ENCODE peak calls at places on chromosome 20, in six cellular contexts. One of them, this sample, is unnamed.

GRCh38 chr20:16485406-16485805 is 87.8 kb downstream of the KIF16B start:
- DNase-seq in mammary epithelial cell: no peak
- DNase-seq in stomach: no peak
- DNase-seq in left lung: no peak
- DNase-seq in HepG2: no peak
- DNase-seq in heart left ventricle: no peak
- DNase-seq in this sample: no peak

GRCh38 chr20:9211016-9211760 is 142.3 kb downstream of the PLCB4 start:
- DNase-seq in mammary epithelial cell: no peak
- DNase-seq in stomach: no peak
- DNase-seq in left lung: no peak
- DNase-seq in HepG2: no peak
- DNase-seq in heart left ventricle: no peak
- DNase-seq in this sample: no peak

GRCh38 chr20:38723069-38723981 is 961 bp upstream of the SLC32A1 start:
- DNase-seq in mammary epithelial cell: peak; percentile 41
- DNase-seq in stomach: no peak
- DNase-seq in left lung: no peak
- DNase-seq in HepG2: no peak
- DNase-seq in heart left ventricle: no peak
- DNase-seq in this sample: peak; percentile 65

GRCh38 chr20:57993738-57994431 is 234.6 kb downstream of the ANKRD60 start:
- DNase-seq in mammary epithelial cell: no peak
- DNase-seq in stomach: no peak
- DNase-seq in left lung: no peak
- DNase-seq in HepG2: no peak
- DNase-seq in heart left ventricle: no peak
- DNase-seq in this sample: no peak

GRCh38 chr20:48284837-48285236 is 499.6 kb upstream of the SULF2 start:
- DNase-seq in mammary epithelial cell: peak; percentile 43
- DNase-seq in stomach: no peak
- DNase-seq in left lung: no peak
- DNase-seq in HepG2: peak; percentile 64
- DNase-seq in heart left ventricle: no peak
- DNase-seq in this sample: no peak

GRCh38 chr20:46990017-46990810 is 95.6 kb downstream of the EYA2 start:
- DNase-seq in mammary epithelial cell: peak; percentile 33
- DNase-seq in stomach: no peak
- DNase-seq in left lung: no peak
- DNase-seq in HepG2: no peak
- DNase-seq in heart left ventricle: no peak
- DNase-seq in this sample: no peak

GRCh38 chr20:17530716-17531536 is at the start of gene BFSP1:
- DNase-seq in mammary epithelial cell: peak; percentile 58
- DNase-seq in stomach: peak; percentile 68
- DNase-seq in left lung: peak; percentile 51
- DNase-seq in HepG2: peak; percentile 55
- DNase-seq in heart left ventricle: peak; percentile 36
- DNase-seq in this sample: peak; percentile 80

GRCh38 chr20:1449370-1449769 is 17.3 kb downstream of the NSFL1C start:
- DNase-seq in mammary epithelial cell: no peak
- DNase-seq in stomach: no peak
- DNase-seq in left lung: no peak
- DNase-seq in HepG2: no peak
- DNase-seq in heart left ventricle: no peak
- DNase-seq in this sample: no peak

GRCh38 chr20:35663813-35664543 is 722 bp downstream of the CPNE1 start:
- DNase-seq in mammary epithelial cell: peak; percentile 54
- DNase-seq in stomach: peak; percentile 52
- DNase-seq in left lung: peak; percentile 57
- DNase-seq in HepG2: peak; percentile 61
- DNase-seq in heart left ventricle: peak; percentile 34
- DNase-seq in this sample: peak; percentile 67

DNA sequence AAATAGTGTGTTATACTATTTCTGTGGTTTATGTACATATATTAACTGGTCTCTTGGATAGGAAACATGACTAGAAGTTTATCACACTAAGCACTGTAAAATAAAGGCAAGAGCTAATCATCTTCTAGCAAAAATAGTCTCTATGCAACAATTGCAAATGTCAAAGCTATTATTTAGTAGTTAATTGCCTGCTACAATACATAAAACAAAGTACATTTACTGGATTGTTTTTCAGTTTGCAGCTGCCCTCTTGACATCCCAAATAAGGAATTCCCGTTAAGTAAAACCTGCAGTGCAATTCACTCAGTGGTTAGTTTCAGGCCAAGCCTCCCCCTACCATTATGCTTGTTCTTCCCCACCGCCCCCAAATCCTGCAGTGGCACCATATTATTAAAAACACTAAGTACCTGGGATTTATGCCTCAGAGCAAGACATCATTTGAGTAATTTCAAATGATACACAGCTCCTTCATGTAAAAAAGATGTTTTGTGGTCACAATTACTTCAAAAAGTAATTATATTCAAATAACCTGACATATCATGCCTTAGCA is 1.6 kb upstream of the ATP5F1E start:
- DNase-seq in mammary epithelial cell: no peak
- DNase-seq in stomach: no peak
- DNase-seq in left lung: no peak
- DNase-seq in HepG2: no peak
- DNase-seq in heart left ventricle: no peak
- DNase-seq in this sample: no peak
- H3K4me3 ChIP-seq in mammary epithelial cell: no peak overlapping the region
- H3K4me3 ChIP-seq in stomach: no peak overlapping the region
- H3K4me3 ChIP-seq in left lung: no peak overlapping the region
- H3K4me3 ChIP-seq in HepG2: no peak overlapping the region
- H3K4me3 ChIP-seq in heart left ventricle: no peak overlapping the region
- H3K4me3 ChIP-seq in this sample: peak overlapping the region; percentile 82

GRCh38 chr20:7601431-7601830 is 338.8 kb downstream of the HAO1 start:
- DNase-seq in mammary epithelial cell: peak; percentile 67
- DNase-seq in stomach: no peak
- DNase-seq in left lung: no peak
- DNase-seq in HepG2: no peak
- DNase-seq in heart left ventricle: no peak
- DNase-seq in this sample: no peak
- H3K27ac ChIP-seq in mammary epithelial cell: peak overlapping the region; percentile 21
- H3K27ac ChIP-seq in stomach: no peak overlapping the region
- H3K27ac ChIP-seq in left lung: no peak overlapping the region
- H3K27ac ChIP-seq in HepG2: no peak overlapping the region
- H3K27ac ChIP-seq in heart left ventricle: no peak overlapping the region
- H3K27ac ChIP-seq in this sample: no peak overlapping the region

GRCh38 chr20:44646023-44646640 is 5.4 kb downstream of the ADA start:
- DNase-seq in mammary epithelial cell: no peak
- DNase-seq in stomach: no peak
- DNase-seq in left lung: no peak
- DNase-seq in HepG2: no peak
- DNase-seq in heart left ventricle: no peak
- DNase-seq in this sample: peak; percentile 30

GRCh38 chr20:44648068-44648467 is 3.4 kb downstream of the ADA start:
- DNase-seq in mammary epithelial cell: no peak
- DNase-seq in stomach: peak; percentile 82
- DNase-seq in left lung: no peak
- DNase-seq in HepG2: no peak
- DNase-seq in heart left ventricle: no peak
- DNase-seq in this sample: no peak

GRCh38 chr20:44644384-44645131 is 6.9 kb downstream of the ADA start:
- DNase-seq in mammary epithelial cell: no peak
- DNase-seq in stomach: no peak
- DNase-seq in left lung: no peak
- DNase-seq in HepG2: no peak
- DNase-seq in heart left ventricle: no peak
- DNase-seq in this sample: no peak

GRCh38 chr20:44648579-44648978 is 2.9 kb downstream of the ADA start:
- DNase-seq in mammary epithelial cell: no peak
- DNase-seq in stomach: no peak
- DNase-seq in left lung: no peak
- DNase-seq in HepG2: peak; percentile 35
- DNase-seq in heart left ventricle: no peak
- DNase-seq in this sample: peak; percentile 26

GRCh38 chr20:44646641-44647274 is 4.7 kb downstream of the ADA start:
- DNase-seq in mammary epithelial cell: no peak
- DNase-seq in stomach: no peak
- DNase-seq in left lung: no peak
- DNase-seq in HepG2: no peak
- DNase-seq in heart left ventricle: no peak
- DNase-seq in this sample: no peak
- H3K4me1 ChIP-seq in mammary epithelial cell: peaks cover 36% of the 10 kb centered on the region
- H3K4me1 ChIP-seq in stomach: peaks cover 89% of the 10 kb centered on the region
- H3K4me1 ChIP-seq in left lung: peaks cover 97% of the 10 kb centered on the region
- H3K4me1 ChIP-seq in HepG2: peaks cover 33% of the 10 kb centered on the region
- H3K4me1 ChIP-seq in heart left ventricle: peaks cover 51% of the 10 kb centered on the region
- H3K4me1 ChIP-seq in this sample: peaks cover 13% of the 10 kb centered on the region

DNA sequence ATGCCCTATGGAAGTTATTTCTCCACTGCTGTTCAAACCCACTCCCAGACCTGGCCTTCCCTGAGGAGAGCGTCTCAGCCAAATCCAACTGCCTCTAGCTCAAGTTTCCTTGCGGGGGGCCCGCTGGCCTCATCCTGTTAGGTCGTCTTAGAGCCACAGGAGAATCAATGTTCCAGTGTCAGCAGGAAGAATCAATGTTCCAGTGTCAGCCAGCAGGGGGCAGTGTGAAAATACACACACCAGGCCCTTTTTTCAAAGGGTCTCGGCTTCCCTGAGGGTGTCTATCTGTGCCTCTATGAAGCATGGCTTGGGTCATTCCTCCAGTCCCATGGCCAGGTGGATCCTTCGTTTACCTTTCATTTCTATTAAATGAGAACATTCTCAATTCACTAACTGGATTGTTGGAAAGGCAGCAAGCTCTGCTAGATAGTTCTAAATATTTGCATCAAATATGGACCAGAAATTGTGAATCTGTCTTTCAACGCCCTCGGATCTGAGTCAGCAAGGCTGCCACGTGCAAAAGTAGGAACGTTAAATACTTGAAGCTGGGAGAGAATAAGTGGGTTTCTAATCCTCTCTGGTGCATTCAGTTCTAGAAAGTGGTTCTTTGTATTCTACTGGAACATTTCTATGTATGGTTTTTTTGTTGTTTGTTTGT is 19.2 kb downstream of the PRND start:
- DNase-seq in mammary epithelial cell: no peak
- DNase-seq in stomach: peak; percentile 58
- DNase-seq in left lung: no peak
- DNase-seq in HepG2: peak; percentile 60
- DNase-seq in heart left ventricle: peak; percentile 38
- DNase-seq in this sample: peak; percentile 59
- H3K4me3 ChIP-seq in mammary epithelial cell: no peak overlapping the region
- H3K4me3 ChIP-seq in stomach: no peak overlapping the region
- H3K4me3 ChIP-seq in left lung: no peak overlapping the region
- H3K4me3 ChIP-seq in HepG2: no peak overlapping the region
- H3K4me3 ChIP-seq in heart left ventricle: no peak overlapping the region
- H3K4me3 ChIP-seq in this sample: no peak overlapping the region

DNA sequence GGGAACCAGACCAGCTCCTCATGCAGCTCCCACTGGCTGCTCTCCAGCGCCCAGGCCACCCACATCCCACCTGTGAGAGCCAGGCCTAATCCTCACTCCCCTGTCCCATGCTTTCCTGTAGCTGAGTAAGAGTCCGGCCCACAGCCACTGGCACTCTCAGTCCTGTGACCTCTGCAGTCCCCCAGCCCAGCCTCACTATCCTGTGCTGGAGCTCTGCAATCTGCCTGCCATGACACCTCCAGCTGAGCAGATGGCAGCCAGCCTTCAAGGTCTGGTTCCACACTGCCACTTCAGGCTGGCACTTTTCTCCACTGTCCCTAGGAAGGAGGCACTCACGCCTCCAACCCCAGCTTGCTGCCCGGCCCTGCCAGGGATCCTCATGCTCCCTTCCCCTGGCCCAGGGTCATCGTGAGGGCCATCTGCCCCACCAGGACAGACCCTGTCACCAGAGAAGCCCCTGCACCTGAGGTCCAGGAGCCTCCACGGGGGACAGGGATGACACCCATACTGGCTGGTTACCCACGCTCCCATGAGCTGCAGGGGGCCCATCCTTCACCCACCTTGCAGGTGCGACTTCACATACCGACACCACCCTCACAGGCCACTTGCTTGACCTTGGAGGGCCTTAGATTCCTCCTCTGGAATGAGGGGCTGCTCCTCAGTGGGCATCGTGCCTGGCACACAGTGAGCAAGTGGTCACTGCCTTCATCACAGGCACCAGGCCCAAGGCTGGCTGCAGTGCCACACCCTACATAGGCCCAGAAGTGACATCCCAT is 100.1 kb downstream of the ASXL1 start:
- DNase-seq in mammary epithelial cell: no peak
- DNase-seq in stomach: no peak
- DNase-seq in left lung: no peak
- DNase-seq in HepG2: no peak
- DNase-seq in heart left ventricle: no peak
- DNase-seq in this sample: no peak
- H3K27ac ChIP-seq in mammary epithelial cell: no peak overlapping the region
- H3K27ac ChIP-seq in stomach: no peak overlapping the region
- H3K27ac ChIP-seq in left lung: no peak overlapping the region
- H3K27ac ChIP-seq in HepG2: no peak overlapping the region
- H3K27ac ChIP-seq in heart left ventricle: no peak overlapping the region
- H3K27ac ChIP-seq in this sample: peak overlapping the region; percentile 90

DNA sequence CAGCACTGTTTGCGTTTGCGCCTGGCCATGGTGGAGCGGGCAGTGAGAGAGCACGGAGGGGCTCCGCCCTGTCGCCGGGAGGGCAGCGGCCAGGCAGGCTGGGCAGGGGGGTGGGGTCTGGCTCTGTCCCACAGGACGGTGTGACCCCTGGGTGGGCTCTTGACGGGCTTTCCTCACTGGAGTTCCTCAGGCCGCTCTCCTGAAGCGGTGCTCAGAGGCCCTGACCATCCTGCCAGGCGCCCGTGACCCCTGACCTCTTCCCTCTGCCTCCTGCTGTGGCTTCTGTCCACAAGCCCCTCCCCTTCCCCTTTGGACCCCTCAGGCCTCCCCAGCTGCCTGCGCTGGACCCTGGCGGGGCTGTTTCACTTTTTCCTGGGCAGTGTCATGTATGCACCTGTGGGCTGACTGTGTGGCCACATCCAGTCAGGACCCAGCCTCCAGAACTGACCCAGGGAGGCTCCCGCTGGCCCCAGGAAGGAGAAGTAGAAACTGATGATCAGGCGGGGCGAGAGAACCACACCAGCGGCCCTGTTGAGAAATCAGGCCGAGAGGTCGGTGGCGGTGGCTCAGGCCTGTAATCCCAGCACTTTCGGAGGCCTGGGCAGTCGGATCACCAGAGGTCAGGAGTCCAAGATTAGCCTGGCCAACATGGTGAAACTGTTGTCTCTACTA is 1.2 kb downstream of the OGFR start:
- DNase-seq in mammary epithelial cell: no peak
- DNase-seq in stomach: no peak
- DNase-seq in left lung: peak; percentile 81
- DNase-seq in HepG2: peak; percentile 90
- DNase-seq in heart left ventricle: no peak
- DNase-seq in this sample: no peak
- H3K4me1 ChIP-seq in mammary epithelial cell: peaks cover 12% of the 10 kb centered on the region
- H3K4me1 ChIP-seq in stomach: peaks cover 41% of the 10 kb centered on the region
- H3K4me1 ChIP-seq in left lung: peaks cover 56% of the 10 kb centered on the region
- H3K4me1 ChIP-seq in HepG2: peaks cover 48% of the 10 kb centered on the region
- H3K4me1 ChIP-seq in heart left ventricle: peaks cover 31% of the 10 kb centered on the region
- H3K4me1 ChIP-seq in this sample: peaks cover 8% of the 10 kb centered on the region

DNA sequence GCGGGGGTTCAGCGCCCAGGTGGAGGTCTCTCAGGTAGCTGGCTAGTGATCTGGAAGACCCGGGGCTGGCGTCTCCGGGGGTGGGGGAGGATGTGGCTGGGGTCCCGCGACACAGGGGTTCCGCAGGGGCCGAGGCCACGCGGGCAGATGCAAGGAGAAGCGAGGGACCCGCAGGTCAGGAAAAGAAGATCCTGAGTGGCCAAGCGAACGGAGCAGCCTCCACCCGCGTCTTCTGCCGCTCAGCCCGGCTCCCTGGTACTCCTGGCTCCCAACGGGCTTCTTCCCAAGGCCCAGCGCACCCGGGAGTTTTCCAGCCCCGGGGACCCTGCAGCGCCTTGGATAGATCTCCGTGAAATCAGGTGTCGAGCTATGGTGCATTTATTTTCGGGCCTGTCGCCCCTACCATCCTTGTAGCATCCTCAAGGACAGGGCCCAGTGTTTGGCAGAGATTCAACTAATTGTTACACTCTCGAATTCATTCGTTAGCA is 674 bp upstream of the CHD6 start:
- DNase-seq in mammary epithelial cell: peak; percentile 18
- DNase-seq in stomach: peak; percentile 40
- DNase-seq in left lung: no peak
- DNase-seq in HepG2: no peak
- DNase-seq in heart left ventricle: no peak
- DNase-seq in this sample: no peak
- H3K4me3 ChIP-seq in mammary epithelial cell: peak overlapping the region; percentile 52
- H3K4me3 ChIP-seq in stomach: peak overlapping the region; percentile 89
- H3K4me3 ChIP-seq in left lung: peak overlapping the region; percentile 55
- H3K4me3 ChIP-seq in HepG2: peak overlapping the region; percentile 87
- H3K4me3 ChIP-seq in heart left ventricle: peak overlapping the region; percentile 74
- H3K4me3 ChIP-seq in this sample: peak overlapping the region; percentile 56